ENCODE peak calls at places on chromosomes 13 and 19, in five cellular contexts. P is GM13977, W is T-helper 17 cell, J is anterior cingulate cortex, B is AG09319. E is an unnamed sample.

GRCh38 chr13:101757446-101758039 is 305.1 kb downstream of the ITGBL1 start:
- DNase-seq in P (peak), W (no peak), J (no peak), B (peak), E (peak)

GRCh38 chr13:20136781-20137703 is 23.8 kb downstream of the GJA3 start:
- DNase-seq in P (peak), W (no peak), J (no peak), B (no peak), E (peak)

GRCh38 chr13:94968040-94968756 is 255.9 kb upstream of the SOX21 start:
- DNase-seq in P (peak), W (no peak), J (peak), B (no peak), E (peak)

GRCh38 chr13:65964672-65965071 is 1265.5 kb downstream of the PCDH9 start:
- DNase-seq in P (no peak), W (no peak), J (no peak), B (no peak), E (no peak)

GRCh38 chr13:46665630-46666482 is 112.9 kb downstream of the LRCH1 start:
- DNase-seq in P (no peak), W (no peak), J (no peak), B (no peak), E (no peak)

GRCh38 chr19:19355606-19356139 is 35.0 kb downstream of the MAU2 start:
- DNase-seq in P (no peak), W (no peak), J (no peak), B (no peak), E (no peak)

GRCh38 chr19:33226550-33227241 is 1.0 kb upstream of the SLC7A10 start:
- DNase-seq in P (no peak), W (no peak), J (no peak), B (no peak), E (no peak)

GRCh38 chr19:50475101-50475568 is 1.2 kb upstream of the EMC10 start:
- DNase-seq in P (no peak), W (no peak), J (no peak), B (no peak), E (no peak)

E was measured in GM13976.